ENCODE peak calls at places on chromosome 2, in eight cellular contexts. One of them, this sample, is unnamed.

GRCh38 chr2:13968811-13969210 is 663.7 kb upstream of the LRATD1 start:
- DNase-seq in fibroblast of lung: no peak
- DNase-seq in bronchial epithelial cell: no peak
- DNase-seq in astrocyte of the spinal cord: no peak
- DNase-seq in BJ: no peak
- DNase-seq in A549: no peak
- DNase-seq in NB4: no peak
- DNase-seq in HCT116: no peak
- DNase-seq in this sample: no peak

GRCh38 chr2:235605999-235606715 is 112.3 kb downstream of the AGAP1 start:
- DNase-seq in fibroblast of lung: peak; percentile 91
- DNase-seq in bronchial epithelial cell: no peak
- DNase-seq in astrocyte of the spinal cord: peak; percentile 89
- DNase-seq in BJ: no peak
- DNase-seq in A549: no peak
- DNase-seq in NB4: no peak
- DNase-seq in HCT116: no peak
- DNase-seq in this sample: no peak

GRCh38 chr2:149042881-149043280 is 4.4 kb downstream of the LYPD6B start:
- DNase-seq in fibroblast of lung: peak; percentile 20
- DNase-seq in bronchial epithelial cell: no peak
- DNase-seq in astrocyte of the spinal cord: no peak
- DNase-seq in BJ: no peak
- DNase-seq in A549: no peak
- DNase-seq in NB4: no peak
- DNase-seq in HCT116: no peak
- DNase-seq in this sample: no peak

GRCh38 chr2:157413342-157414035 is 30.4 kb downstream of the CYTIP start:
- DNase-seq in fibroblast of lung: no peak
- DNase-seq in bronchial epithelial cell: no peak
- DNase-seq in astrocyte of the spinal cord: no peak
- DNase-seq in BJ: no peak
- DNase-seq in A549: no peak
- DNase-seq in NB4: no peak
- DNase-seq in HCT116: no peak
- DNase-seq in this sample: peak; percentile 85

GRCh38 chr2:118527571-118527970 is 319.9 kb downstream of the EN1 start:
- DNase-seq in fibroblast of lung: peak; percentile 13
- DNase-seq in bronchial epithelial cell: no peak
- DNase-seq in astrocyte of the spinal cord: no peak
- DNase-seq in BJ: no peak
- DNase-seq in A549: no peak
- DNase-seq in NB4: peak; percentile 4
- DNase-seq in HCT116: no peak
- DNase-seq in this sample: no peak

GRCh38 chr2:14475994-14476393 is 156.5 kb upstream of the LRATD1 start:
- DNase-seq in fibroblast of lung: no peak
- DNase-seq in bronchial epithelial cell: no peak
- DNase-seq in astrocyte of the spinal cord: no peak
- DNase-seq in BJ: no peak
- DNase-seq in A549: peak; percentile 23
- DNase-seq in NB4: no peak
- DNase-seq in HCT116: no peak
- DNase-seq in this sample: no peak

GRCh38 chr2:85398426-85399182 is 11.6 kb downstream of the CAPG start:
- DNase-seq in fibroblast of lung: no peak
- DNase-seq in bronchial epithelial cell: no peak
- DNase-seq in astrocyte of the spinal cord: no peak
- DNase-seq in BJ: no peak
- DNase-seq in A549: no peak
- DNase-seq in NB4: no peak
- DNase-seq in HCT116: no peak
- DNase-seq in this sample: no peak

GRCh38 chr2:234137400-234138014 is 87.0 kb downstream of the SPP2 start:
- DNase-seq in fibroblast of lung: peak; percentile 90
- DNase-seq in bronchial epithelial cell: peak; percentile 95
- DNase-seq in astrocyte of the spinal cord: peak; percentile 85
- DNase-seq in BJ: no peak
- DNase-seq in A549: peak; percentile 53
- DNase-seq in NB4: no peak
- DNase-seq in HCT116: no peak
- DNase-seq in this sample: no peak

GRCh38 chr2:48588745-48589144 is 28.9 kb upstream of the GTF2A1L start:
- DNase-seq in fibroblast of lung: no peak
- DNase-seq in bronchial epithelial cell: no peak
- DNase-seq in astrocyte of the spinal cord: no peak
- DNase-seq in BJ: no peak
- DNase-seq in A549: no peak
- DNase-seq in NB4: no peak
- DNase-seq in HCT116: no peak
- DNase-seq in this sample: no peak

GRCh38 chr2:101737478-101738240 is 40.2 kb downstream of the MAP4K4 start:
- DNase-seq in fibroblast of lung: peak; percentile 47
- DNase-seq in bronchial epithelial cell: peak; percentile 96
- DNase-seq in astrocyte of the spinal cord: no peak
- DNase-seq in BJ: no peak
- DNase-seq in A549: peak; percentile 57
- DNase-seq in NB4: no peak
- DNase-seq in HCT116: no peak
- DNase-seq in this sample: no peak

GRCh38 chr2:9554841-9555337 is 741 bp downstream of the ADAM17 start:
- DNase-seq in fibroblast of lung: peak; percentile 86
- DNase-seq in bronchial epithelial cell: peak; percentile 75
- DNase-seq in astrocyte of the spinal cord: peak; percentile 81
- DNase-seq in BJ: no peak
- DNase-seq in A549: peak; percentile 90
- DNase-seq in NB4: peak; percentile 82
- DNase-seq in HCT116: no peak
- DNase-seq in this sample: no peak

GRCh38 chr2:217732995-217733394 is 269.8 kb downstream of the TNS1 start:
- DNase-seq in fibroblast of lung: peak; percentile 61
- DNase-seq in bronchial epithelial cell: no peak
- DNase-seq in astrocyte of the spinal cord: no peak
- DNase-seq in BJ: peak; percentile 74
- DNase-seq in A549: no peak
- DNase-seq in NB4: no peak
- DNase-seq in HCT116: no peak
- DNase-seq in this sample: no peak

GRCh38 chr2:207253946-207254345 is 88.2 kb upstream of the KLF7 start:
- DNase-seq in fibroblast of lung: peak; percentile 98
- DNase-seq in bronchial epithelial cell: peak; percentile 87
- DNase-seq in astrocyte of the spinal cord: peak; percentile 84
- DNase-seq in BJ: peak; percentile 87
- DNase-seq in A549: peak; percentile 69
- DNase-seq in NB4: no peak
- DNase-seq in HCT116: no peak
- DNase-seq in this sample: no peak

GRCh38 chr2:156334496-156335478 is 2.3 kb upstream of the NR4A2 start:
- DNase-seq in fibroblast of lung: peak; percentile 93
- DNase-seq in bronchial epithelial cell: peak; percentile 76
- DNase-seq in astrocyte of the spinal cord: peak; percentile 95
- DNase-seq in BJ: peak; percentile 48
- DNase-seq in A549: peak; percentile 93
- DNase-seq in NB4: no peak
- DNase-seq in HCT116: peak; percentile 79
- DNase-seq in this sample: no peak

GRCh38 chr2:156333274-156333950 is 891 bp upstream of the NR4A2 start:
- DNase-seq in fibroblast of lung: no peak
- DNase-seq in bronchial epithelial cell: no peak
- DNase-seq in astrocyte of the spinal cord: peak; percentile 50
- DNase-seq in BJ: no peak
- DNase-seq in A549: no peak
- DNase-seq in NB4: no peak
- DNase-seq in HCT116: no peak
- DNase-seq in this sample: no peak

GRCh38 chr2:156331572-156332451 is 709 bp downstream of the NR4A2 start:
- DNase-seq in fibroblast of lung: peak; percentile 73
- DNase-seq in bronchial epithelial cell: peak; percentile 74
- DNase-seq in astrocyte of the spinal cord: peak; percentile 81
- DNase-seq in BJ: no peak
- DNase-seq in A549: peak; percentile 66
- DNase-seq in NB4: peak; percentile 88
- DNase-seq in HCT116: no peak
- DNase-seq in this sample: no peak

GRCh38 chr2:156332452-156333273 is at the start of gene NR4A2:
- DNase-seq in fibroblast of lung: peak; percentile 88
- DNase-seq in bronchial epithelial cell: peak; percentile 84
- DNase-seq in astrocyte of the spinal cord: peak; percentile 92
- DNase-seq in BJ: no peak
- DNase-seq in A549: peak; percentile 93
- DNase-seq in NB4: peak; percentile 87
- DNase-seq in HCT116: peak; percentile 96
- DNase-seq in this sample: no peak

DNA sequence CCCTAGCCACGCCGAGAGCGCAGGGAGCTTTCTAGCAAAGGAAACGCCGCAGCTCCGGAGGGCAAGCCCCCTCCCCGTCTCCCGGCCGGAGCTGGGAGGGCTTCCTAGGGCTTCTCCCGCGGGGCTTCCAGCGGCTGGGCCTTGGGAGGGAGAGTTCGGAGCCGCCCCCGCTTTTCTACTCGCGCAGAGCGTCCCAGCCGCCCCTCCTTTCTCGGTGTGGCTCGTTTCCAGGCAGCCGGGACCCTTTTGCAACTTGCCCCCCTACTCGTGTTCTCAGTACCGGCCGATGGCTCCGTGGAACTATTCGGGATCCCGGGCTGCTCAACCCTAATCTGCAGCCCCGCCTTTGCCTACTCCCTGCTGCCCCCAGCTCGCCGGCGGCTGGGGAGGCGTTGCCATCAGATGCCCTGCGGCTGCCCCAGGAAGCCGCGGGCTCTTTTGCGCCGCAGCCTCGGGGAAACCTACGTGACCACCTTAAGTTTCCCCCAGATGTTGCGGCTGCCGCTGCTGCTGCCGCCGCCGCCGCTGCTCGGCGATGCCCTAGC is 1.5 kb upstream of the NR4A2 start:
- DNase-seq in fibroblast of lung: peak; percentile 61
- DNase-seq in bronchial epithelial cell: no peak
- DNase-seq in astrocyte of the spinal cord: no peak
- DNase-seq in BJ: no peak
- DNase-seq in A549: peak; percentile 55
- DNase-seq in NB4: peak; percentile 89
- DNase-seq in HCT116: no peak
- DNase-seq in this sample: no peak
- TF ChIP-seq CTCF in fibroblast of lung: no peak
- TF ChIP-seq CTCF in bronchial epithelial cell: no peak
- TF ChIP-seq CTCF in astrocyte of the spinal cord: no peak
- TF ChIP-seq CTCF in BJ: peak; percentile 13
- TF ChIP-seq CTCF in A549: no peak
- TF ChIP-seq CTCF in NB4: no peak
- TF ChIP-seq CTCF in HCT116: no peak
- TF ChIP-seq CTCF in this sample: no peak

GRCh38 chr2:211454684-211455083 is 898.3 kb downstream of the CPS1 start:
- DNase-seq in fibroblast of lung: no peak
- DNase-seq in bronchial epithelial cell: no peak
- DNase-seq in astrocyte of the spinal cord: peak; percentile 3
- DNase-seq in BJ: no peak
- DNase-seq in A549: no peak
- DNase-seq in NB4: no peak
- DNase-seq in HCT116: no peak
- DNase-seq in this sample: no peak
- H3K4me3 ChIP-seq in fibroblast of lung: no peak overlapping the region
- H3K4me3 ChIP-seq in bronchial epithelial cell: no peak overlapping the region
- H3K4me3 ChIP-seq in astrocyte of the spinal cord: no peak overlapping the region
- H3K4me3 ChIP-seq in BJ: no peak overlapping the region
- H3K4me3 ChIP-seq in A549: no peak overlapping the region
- H3K4me3 ChIP-seq in NB4: no peak overlapping the region
- H3K4me3 ChIP-seq in HCT116: no peak overlapping the region
- H3K4me3 ChIP-seq in this sample: no peak overlapping the region

GRCh38 chr2:3662239-3662638 is 4.2 kb downstream of the ALLC start:
- DNase-seq in fibroblast of lung: no peak
- DNase-seq in bronchial epithelial cell: no peak
- DNase-seq in astrocyte of the spinal cord: no peak
- DNase-seq in BJ: no peak
- DNase-seq in A549: no peak
- DNase-seq in NB4: peak; percentile 61
- DNase-seq in HCT116: peak; percentile 21
- DNase-seq in this sample: no peak
- TF ChIP-seq CTCF in fibroblast of lung: peak; percentile 13
- TF ChIP-seq CTCF in bronchial epithelial cell: no peak
- TF ChIP-seq CTCF in astrocyte of the spinal cord: no peak
- TF ChIP-seq CTCF in BJ: peak; percentile 3
- TF ChIP-seq CTCF in A549: peak; percentile 9
- TF ChIP-seq CTCF in NB4: peak; percentile 19
- TF ChIP-seq CTCF in HCT116: peak; percentile 12
- TF ChIP-seq CTCF in this sample: no peak

GRCh38 chr2:44930274-44930826 is 11.2 kb upstream of the SIX3 start:
- DNase-seq in fibroblast of lung: no peak
- DNase-seq in bronchial epithelial cell: no peak
- DNase-seq in astrocyte of the spinal cord: no peak
- DNase-seq in BJ: no peak
- DNase-seq in A549: no peak
- DNase-seq in NB4: peak; percentile 69
- DNase-seq in HCT116: no peak
- DNase-seq in this sample: no peak

GRCh38 chr2:44929680-44930273 is 11.7 kb upstream of the SIX3 start:
- DNase-seq in fibroblast of lung: no peak
- DNase-seq in bronchial epithelial cell: no peak
- DNase-seq in astrocyte of the spinal cord: no peak
- DNase-seq in BJ: no peak
- DNase-seq in A549: no peak
- DNase-seq in NB4: peak; percentile 37
- DNase-seq in HCT116: no peak
- DNase-seq in this sample: no peak

GRCh38 chr2:44928660-44929471 is 12.6 kb upstream of the SIX3 start:
- DNase-seq in fibroblast of lung: no peak
- DNase-seq in bronchial epithelial cell: no peak
- DNase-seq in astrocyte of the spinal cord: no peak
- DNase-seq in BJ: no peak
- DNase-seq in A549: no peak
- DNase-seq in NB4: no peak
- DNase-seq in HCT116: no peak
- DNase-seq in this sample: no peak

GRCh38 chr2:44926957-44927356 is 14.5 kb upstream of the SIX3 start:
- DNase-seq in fibroblast of lung: no peak
- DNase-seq in bronchial epithelial cell: no peak
- DNase-seq in astrocyte of the spinal cord: no peak
- DNase-seq in BJ: no peak
- DNase-seq in A549: no peak
- DNase-seq in NB4: no peak
- DNase-seq in HCT116: no peak
- DNase-seq in this sample: no peak

DNA sequence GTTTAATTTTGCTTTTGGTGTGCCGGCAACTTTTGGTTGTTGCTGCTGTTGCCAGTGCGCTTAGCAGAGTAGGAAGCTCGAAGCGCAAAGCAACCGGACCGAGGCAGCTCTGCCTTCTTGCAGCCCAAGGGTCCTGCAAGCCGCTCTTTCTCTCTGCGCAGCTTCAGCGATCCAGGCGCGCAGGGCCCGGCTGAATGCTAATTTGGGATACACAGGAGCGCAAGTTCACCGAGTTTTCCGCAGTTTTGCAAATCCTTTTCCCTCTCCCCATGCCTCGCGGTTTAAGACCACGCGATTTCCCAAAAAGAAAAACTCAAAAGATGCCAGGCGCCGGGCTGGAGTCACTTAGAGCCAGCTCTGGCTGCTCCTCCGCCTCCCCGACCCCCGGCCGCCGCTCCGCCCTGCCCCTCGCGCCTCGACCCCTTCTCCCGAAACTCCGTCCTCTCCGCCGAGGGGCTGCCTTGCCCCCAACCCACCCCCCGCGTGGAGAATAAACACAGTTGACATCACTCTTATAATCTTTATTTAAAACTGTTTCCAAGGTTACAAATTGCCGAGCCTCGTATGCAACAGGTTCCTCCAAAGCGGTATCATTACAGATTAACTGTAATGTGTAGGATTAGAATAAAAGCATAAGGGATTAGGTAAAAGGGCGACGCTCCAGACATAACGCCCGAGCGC is 13.4 kb upstream of the SIX3 start:
- DNase-seq in fibroblast of lung: no peak
- DNase-seq in bronchial epithelial cell: no peak
- DNase-seq in astrocyte of the spinal cord: no peak
- DNase-seq in BJ: no peak
- DNase-seq in A549: no peak
- DNase-seq in NB4: no peak
- DNase-seq in HCT116: no peak
- DNase-seq in this sample: no peak
- H3K4me3 ChIP-seq in fibroblast of lung: no peak overlapping the region
- H3K4me3 ChIP-seq in bronchial epithelial cell: no peak overlapping the region
- H3K4me3 ChIP-seq in astrocyte of the spinal cord: no peak overlapping the region
- H3K4me3 ChIP-seq in BJ: no peak overlapping the region
- H3K4me3 ChIP-seq in A549: no peak overlapping the region
- H3K4me3 ChIP-seq in NB4: no peak overlapping the region
- H3K4me3 ChIP-seq in HCT116: no peak overlapping the region
- H3K4me3 ChIP-seq in this sample: no peak overlapping the region